ENCODE peak calls at places on chromosome 16, in four cellular contexts. One of them, this sample, is unnamed.

GRCh38 chr16:55051571-55051970 is 120.9 kb downstream of the IRX5 start:
- DNase-seq in PC-3: no peak
- DNase-seq in MM.1S: no peak
- DNase-seq in GM23248: no peak
- DNase-seq in this sample: no peak

GRCh38 chr16:85462405-85463227 is 150.5 kb upstream of the GSE1 start:
- DNase-seq in PC-3: no peak
- DNase-seq in MM.1S: no peak
- DNase-seq in GM23248: peak; percentile 52
- DNase-seq in this sample: peak; percentile 28

GRCh38 chr16:13021996-13022395 is 120.6 kb downstream of the SHISA9 start:
- DNase-seq in PC-3: peak; percentile 43
- DNase-seq in MM.1S: no peak
- DNase-seq in GM23248: no peak
- DNase-seq in this sample: no peak

GRCh38 chr16:75105306-75106061 is 11.1 kb downstream of the LDHD start:
- DNase-seq in PC-3: no peak
- DNase-seq in MM.1S: no peak
- DNase-seq in GM23248: peak; percentile 20
- DNase-seq in this sample: peak; percentile 94

GRCh38 chr16:23835390-23836077 is at the start of gene PRKCB:
- DNase-seq in PC-3: no peak
- DNase-seq in MM.1S: peak; percentile 90
- DNase-seq in GM23248: peak; percentile 62
- DNase-seq in this sample: peak; percentile 92

GRCh38 chr16:26645629-26646028 is 421.1 kb upstream of the C16orf82 start:
- DNase-seq in PC-3: no peak
- DNase-seq in MM.1S: no peak
- DNase-seq in GM23248: peak; percentile 10
- DNase-seq in this sample: peak; percentile 73

GRCh38 chr16:703406-703805 is 2.2 kb downstream of the FBXL16 start:
- DNase-seq in PC-3: no peak
- DNase-seq in MM.1S: no peak
- DNase-seq in GM23248: no peak
- DNase-seq in this sample: no peak

GRCh38 chr16:88782454-88783390 is 2.3 kb downstream of the PIEZO1 start:
- DNase-seq in PC-3: peak; percentile 86
- DNase-seq in MM.1S: no peak
- DNase-seq in GM23248: peak; percentile 96
- DNase-seq in this sample: peak; percentile 31

GRCh38 chr16:89493776-89494175 is 3.4 kb upstream of the ANKRD11 start:
- DNase-seq in PC-3: no peak
- DNase-seq in MM.1S: no peak
- DNase-seq in GM23248: no peak
- DNase-seq in this sample: no peak

GRCh38 chr16:27444015-27444414 is 42.0 kb downstream of the IL21R start:
- DNase-seq in PC-3: no peak
- DNase-seq in MM.1S: no peak
- DNase-seq in GM23248: peak; percentile 69
- DNase-seq in this sample: no peak

GRCh38 chr16:47664653-47665325 is 203.7 kb downstream of the PHKB start:
- DNase-seq in PC-3: peak; percentile 50
- DNase-seq in MM.1S: no peak
- DNase-seq in GM23248: no peak
- DNase-seq in this sample: no peak

GRCh38 chr16:73202176-73202729 is 154.3 kb upstream of the ZFHX3 start:
- DNase-seq in PC-3: no peak
- DNase-seq in MM.1S: no peak
- DNase-seq in GM23248: peak; percentile 98
- DNase-seq in this sample: no peak

GRCh38 chr16:50497592-50497991 is 50.6 kb upstream of the NKD1 start:
- DNase-seq in PC-3: no peak
- DNase-seq in MM.1S: no peak
- DNase-seq in GM23248: peak; percentile 85
- DNase-seq in this sample: no peak

GRCh38 chr16:87809150-87809902 is 43.5 kb upstream of the KLHDC4 start:
- DNase-seq in PC-3: no peak
- DNase-seq in MM.1S: peak; percentile 28
- DNase-seq in GM23248: no peak
- DNase-seq in this sample: peak; percentile 55

GRCh38 chr16:13113786-13114185 is 212.4 kb downstream of the SHISA9 start:
- DNase-seq in PC-3: no peak
- DNase-seq in MM.1S: no peak
- DNase-seq in GM23248: no peak
- DNase-seq in this sample: no peak

GRCh38 chr16:67571981-67572431 is 9.7 kb downstream of the CTCF start:
- DNase-seq in PC-3: no peak
- DNase-seq in MM.1S: no peak
- DNase-seq in GM23248: peak; percentile 82
- DNase-seq in this sample: peak; percentile 42

GRCh38 chr16:7839568-7839967 is 506.9 kb downstream of the RBFOX1 start:
- DNase-seq in PC-3: no peak
- DNase-seq in MM.1S: no peak
- DNase-seq in GM23248: no peak
- DNase-seq in this sample: no peak

GRCh38 chr16:14501331-14502255 is 128.5 kb downstream of the PARN start:
- DNase-seq in PC-3: peak; percentile 87
- DNase-seq in MM.1S: peak; percentile 74
- DNase-seq in GM23248: peak; percentile 96
- DNase-seq in this sample: peak; percentile 83

GRCh38 chr16:4233431-4233830 is 8.4 kb downstream of the SRL start:
- DNase-seq in PC-3: no peak
- DNase-seq in MM.1S: no peak
- DNase-seq in GM23248: peak; percentile 47
- DNase-seq in this sample: no peak

GRCh38 chr16:12703935-12704334 is 99.8 kb downstream of the CPPED1 start:
- DNase-seq in PC-3: peak; percentile 5
- DNase-seq in MM.1S: no peak
- DNase-seq in GM23248: peak; percentile 31
- DNase-seq in this sample: no peak

GRCh38 chr16:87795336-87795735 is 29.6 kb upstream of the KLHDC4 start:
- DNase-seq in PC-3: no peak
- DNase-seq in MM.1S: no peak
- DNase-seq in GM23248: no peak
- DNase-seq in this sample: no peak

GRCh38 chr16:55832788-55833583 is at the start of gene CES1:
- DNase-seq in PC-3: no peak
- DNase-seq in MM.1S: no peak
- DNase-seq in GM23248: peak; percentile 18
- DNase-seq in this sample: peak; percentile 87

GRCh38 chr16:19114359-19115147 is 789 bp downstream of the ITPRIPL2 start:
- DNase-seq in PC-3: peak; percentile 34
- DNase-seq in MM.1S: no peak
- DNase-seq in GM23248: peak; percentile 89
- DNase-seq in this sample: peak; percentile 57

GRCh38 chr16:19524356-19524865 is 669 bp downstream of the CCP110 start:
- DNase-seq in PC-3: no peak
- DNase-seq in MM.1S: peak; percentile 8
- DNase-seq in GM23248: peak; percentile 48
- DNase-seq in this sample: no peak

GRCh38 chr16:66578596-66579531 is at the start of gene CMTM2:
- DNase-seq in PC-3: no peak
- DNase-seq in MM.1S: no peak
- DNase-seq in GM23248: peak; percentile 19
- DNase-seq in this sample: no peak

GRCh38 chr16:73405851-73406250 is 357.9 kb upstream of the ZFHX3 start:
- DNase-seq in PC-3: no peak
- DNase-seq in MM.1S: no peak
- DNase-seq in GM23248: peak; percentile 63
- DNase-seq in this sample: peak; percentile 27

GRCh38 chr16:11689031-11689840 is 21.0 kb downstream of the SNN start:
- DNase-seq in PC-3: no peak
- DNase-seq in MM.1S: peak; percentile 90
- DNase-seq in GM23248: no peak
- DNase-seq in this sample: no peak

GRCh38 chr16:30794634-30795033 is 7.6 kb upstream of the ZNF629 start:
- DNase-seq in PC-3: no peak
- DNase-seq in MM.1S: no peak
- DNase-seq in GM23248: no peak
- DNase-seq in this sample: no peak

GRCh38 chr16:86510465-86511261 is at the start of gene FOXF1:
- DNase-seq in PC-3: no peak
- DNase-seq in MM.1S: no peak
- DNase-seq in GM23248: peak; percentile 70
- DNase-seq in this sample: peak; percentile 30

GRCh38 chr16:52501746-52502145 is 45.2 kb downstream of the TOX3 start:
- DNase-seq in PC-3: no peak
- DNase-seq in MM.1S: no peak
- DNase-seq in GM23248: no peak
- DNase-seq in this sample: no peak

DNA sequence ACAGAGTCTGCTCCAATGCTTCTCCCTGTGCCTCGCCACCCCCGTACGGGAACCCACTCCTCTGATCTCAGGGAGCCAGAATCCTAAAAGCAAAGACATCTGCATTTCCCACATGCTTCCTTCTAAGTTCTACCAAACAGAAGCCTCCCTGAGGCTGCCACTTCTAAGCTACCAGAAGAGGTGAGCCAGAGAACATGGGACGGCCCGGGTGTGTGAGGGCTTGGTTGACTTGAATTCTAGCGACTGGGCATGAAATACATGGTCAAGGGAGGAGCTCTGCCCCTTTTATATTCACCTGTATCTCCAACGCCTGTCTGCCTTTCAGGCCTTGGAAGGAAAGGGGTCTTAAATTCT is 1.4 kb upstream of the GRIN2A start:
- DNase-seq in PC-3: no peak
- DNase-seq in MM.1S: no peak
- DNase-seq in GM23248: no peak
- DNase-seq in this sample: no peak
- TF ChIP-seq EZH2 in PC-3: no peak
- TF ChIP-seq EZH2 in MM.1S: no peak
- TF ChIP-seq EZH2 in GM23248: no peak
- TF ChIP-seq EZH2 in this sample: no peak

GRCh38 chr16:1918312-1918889 is at the start of gene HS3ST6:
- DNase-seq in PC-3: no peak
- DNase-seq in MM.1S: no peak
- DNase-seq in GM23248: no peak
- DNase-seq in this sample: no peak
- TF ChIP-seq EZH2 in PC-3: no peak
- TF ChIP-seq EZH2 in MM.1S: no peak
- TF ChIP-seq EZH2 in GM23248: no peak
- TF ChIP-seq EZH2 in this sample: peak; percentile 88

GRCh38 chr16:3035972-3036725 is 595 bp downstream of the BICDL2 start:
- DNase-seq in PC-3: no peak
- DNase-seq in MM.1S: no peak
- DNase-seq in GM23248: no peak
- DNase-seq in this sample: no peak
- TF ChIP-seq EZH2 in PC-3: no peak
- TF ChIP-seq EZH2 in MM.1S: peak; percentile 78
- TF ChIP-seq EZH2 in GM23248: no peak
- TF ChIP-seq EZH2 in this sample: peak; percentile 59

GRCh38 chr16:58464047-58464915 is 35.7 kb upstream of the NDRG4 start:
- DNase-seq in PC-3: peak; percentile 39
- DNase-seq in MM.1S: no peak
- DNase-seq in GM23248: peak; percentile 22
- DNase-seq in this sample: peak; percentile 25

GRCh38 chr16:58462499-58462996 is 37.4 kb upstream of the NDRG4 start:
- DNase-seq in PC-3: no peak
- DNase-seq in MM.1S: no peak
- DNase-seq in GM23248: no peak
- DNase-seq in this sample: no peak

GRCh38 chr16:58462089-58462488 is 37.9 kb upstream of the NDRG4 start:
- DNase-seq in PC-3: no peak
- DNase-seq in MM.1S: no peak
- DNase-seq in GM23248: no peak
- DNase-seq in this sample: no peak

GRCh38 chr16:58461640-58462039 is 38.3 kb upstream of the NDRG4 start:
- DNase-seq in PC-3: no peak
- DNase-seq in MM.1S: no peak
- DNase-seq in GM23248: no peak
- DNase-seq in this sample: no peak

DNA sequence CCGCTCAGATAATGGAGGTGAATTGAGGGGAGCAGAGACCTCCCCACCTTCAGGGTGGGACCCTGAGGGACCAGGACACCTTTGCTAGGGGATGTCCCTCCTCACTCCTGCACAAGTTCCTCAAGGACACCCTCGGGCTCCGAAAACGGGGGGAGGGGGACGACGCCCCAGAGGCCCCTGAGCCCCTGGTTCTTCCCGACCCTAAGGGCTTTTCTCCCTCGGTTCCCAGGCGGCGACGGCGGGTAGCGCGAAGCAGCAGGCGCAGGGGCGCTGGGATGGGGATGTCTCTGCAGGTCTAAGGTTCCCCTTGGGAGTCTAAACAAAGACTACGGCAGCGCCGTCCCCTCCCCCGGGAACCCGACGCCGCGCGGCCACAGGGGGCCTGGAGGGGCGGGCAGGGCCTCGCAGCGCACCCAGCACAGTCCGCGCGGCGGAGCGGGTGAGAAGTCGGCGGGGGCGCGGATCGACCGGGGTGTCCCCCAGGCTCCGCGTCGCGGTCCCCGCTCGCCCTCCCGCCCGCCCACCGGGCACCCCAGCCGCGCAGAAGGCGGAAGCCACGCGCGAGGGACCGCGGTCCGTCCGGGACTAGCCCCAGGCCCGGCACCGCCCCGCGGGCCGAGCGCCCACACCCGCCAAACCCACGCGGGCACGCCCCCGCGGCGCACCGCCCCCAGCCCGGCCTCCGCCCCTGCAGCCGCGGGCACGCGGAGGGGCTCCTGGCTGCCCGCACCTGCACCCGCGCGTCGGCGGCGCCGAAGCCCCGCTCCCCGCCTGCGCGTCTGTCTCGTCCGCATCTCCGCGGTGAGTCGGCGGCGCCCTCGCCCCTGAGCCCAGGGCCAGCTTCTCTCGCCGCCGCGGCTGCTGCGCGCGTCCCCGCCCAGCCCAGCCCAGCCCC is 36.7 kb upstream of the NDRG4 start:
- DNase-seq in PC-3: no peak
- DNase-seq in MM.1S: no peak
- DNase-seq in GM23248: peak; percentile 26
- DNase-seq in this sample: peak; percentile 19
- TF ChIP-seq EZH2 in PC-3: no peak
- TF ChIP-seq EZH2 in MM.1S: no peak
- TF ChIP-seq EZH2 in GM23248: no peak
- TF ChIP-seq EZH2 in this sample: no peak

DNA sequence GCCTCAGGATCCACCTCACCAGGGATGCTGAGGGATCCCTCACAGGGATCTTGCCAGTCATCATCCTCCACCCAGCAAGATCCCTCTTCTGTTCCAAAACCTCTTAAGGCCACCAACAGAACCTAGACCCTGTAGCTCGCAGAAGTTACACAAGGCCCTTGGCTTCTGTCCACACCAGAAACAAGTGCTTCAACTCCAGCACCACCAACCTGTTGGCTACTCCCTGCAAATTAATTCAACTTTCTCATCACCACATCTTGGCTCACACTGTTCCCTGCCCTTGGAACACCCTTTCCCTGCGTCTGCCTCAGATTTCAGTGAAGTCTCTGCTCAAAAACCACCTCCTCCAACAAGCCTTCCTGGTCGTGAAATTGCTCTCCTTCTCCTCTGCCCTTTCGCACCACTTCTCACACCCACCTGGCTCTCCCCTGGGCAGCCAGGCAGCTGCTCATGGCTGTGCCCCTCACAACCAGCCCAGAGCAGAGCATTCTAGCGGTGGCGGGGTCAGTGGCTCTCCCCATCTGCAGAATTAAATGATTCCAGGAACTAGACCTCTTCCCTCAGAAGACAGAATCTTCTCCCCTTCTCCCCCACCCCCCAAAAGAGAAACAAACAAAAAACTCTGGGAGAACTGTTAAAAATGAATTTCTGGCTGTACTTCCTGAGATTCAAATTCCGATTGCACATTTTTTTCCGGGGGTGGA is 1.8 kb downstream of the PLLP start:
- DNase-seq in PC-3: no peak
- DNase-seq in MM.1S: no peak
- DNase-seq in GM23248: no peak
- DNase-seq in this sample: no peak
- TF ChIP-seq EZH2 in PC-3: no peak
- TF ChIP-seq EZH2 in MM.1S: no peak
- TF ChIP-seq EZH2 in GM23248: no peak
- TF ChIP-seq EZH2 in this sample: no peak

This sample was measured in A673.